ENCODE peak calls at places on chromosome 5, in four cellular contexts. One of them, this sample, is unnamed.

GRCh38 chr5:172641359-172642045 is 439 bp downstream of the NEURL1B start:
- DNase-seq in H1: peak
- DNase-seq in K562: no peak
- DNase-seq in HCT116: no peak
- DNase-seq in this sample: no peak

GRCh38 chr5:145237843-145238242 is 597.3 kb downstream of the PRELID2 start:
- DNase-seq in HCT116: peak
- DNase-seq in H1: peak
- DNase-seq in K562: no peak
- DNase-seq in this sample: peak

GRCh38 chr5:40385544-40385943 is 294.2 kb upstream of the PTGER4 start:
- DNase-seq in H1: no peak
- DNase-seq in K562: no peak
- DNase-seq in HCT116: peak
- DNase-seq in this sample: no peak

GRCh38 chr5:13115476-13115875 is 829.0 kb downstream of the DNAH5 start:
- DNase-seq in K562: no peak
- DNase-seq in H1: no peak
- DNase-seq in HCT116: no peak
- DNase-seq in this sample: no peak

GRCh38 chr5:171162165-171162564 is 146.9 kb upstream of the TLX3 start:
- DNase-seq in HCT116: no peak
- DNase-seq in H1: peak
- DNase-seq in K562: no peak
- DNase-seq in this sample: no peak

GRCh38 chr5:115456056-115456455 is 88.5 kb downstream of the FEM1C start:
- DNase-seq in K562: no peak
- DNase-seq in HCT116: no peak
- DNase-seq in H1: no peak
- DNase-seq in this sample: no peak

GRCh38 chr5:68932830-68933434 is 160.9 kb upstream of the SLC30A5 start:
- DNase-seq in HCT116: peak
- DNase-seq in H1: peak
- DNase-seq in K562: no peak
- DNase-seq in this sample: no peak

GRCh38 chr5:167861134-167861930 is 430.1 kb upstream of the WWC1 start:
- DNase-seq in H1: peak
- DNase-seq in K562: no peak
- DNase-seq in HCT116: no peak
- DNase-seq in this sample: no peak

GRCh38 chr5:88724201-88724600 is 158.8 kb downstream of the MEF2C start:
- DNase-seq in H1: no peak
- DNase-seq in HCT116: peak
- DNase-seq in K562: no peak
- DNase-seq in this sample: no peak

GRCh38 chr5:10489810-10490426 is 48.2 kb downstream of the ROPN1L start:
- DNase-seq in H1: no peak
- DNase-seq in K562: no peak
- DNase-seq in HCT116: no peak
- DNase-seq in this sample: no peak

GRCh38 chr5:89769975-89770374 is 639.6 kb downstream of the CETN3 start:
- DNase-seq in HCT116: peak
- DNase-seq in H1: no peak
- DNase-seq in K562: no peak
- DNase-seq in this sample: no peak

GRCh38 chr5:1005362-1005851 is 3.2 kb upstream of the NKD2 start:
- DNase-seq in HCT116: no peak
- DNase-seq in K562: no peak
- DNase-seq in H1: peak
- DNase-seq in this sample: no peak

GRCh38 chr5:98339141-98339848 is 434.2 kb upstream of the RGMB start:
- DNase-seq in H1: no peak
- DNase-seq in K562: no peak
- DNase-seq in HCT116: no peak
- DNase-seq in this sample: no peak

GRCh38 chr5:176836811-176837706 is 26.7 kb downstream of the UNC5A start:
- DNase-seq in HCT116: no peak
- DNase-seq in H1: no peak
- DNase-seq in K562: no peak
- DNase-seq in this sample: no peak

GRCh38 chr5:127702434-127702833 is 757 bp upstream of the CCDC192 start:
- DNase-seq in H1: no peak
- DNase-seq in K562: no peak
- DNase-seq in HCT116: no peak
- DNase-seq in this sample: no peak

GRCh38 chr5:14400085-14400484 is 181.5 kb upstream of the OTULINL start:
- DNase-seq in HCT116: no peak
- DNase-seq in H1: no peak
- DNase-seq in K562: no peak
- DNase-seq in this sample: no peak

GRCh38 chr5:151223447-151224264 is at the start of gene CCDC69:
- DNase-seq in H1: peak
- DNase-seq in K562: peak
- DNase-seq in HCT116: peak
- DNase-seq in this sample: peak

GRCh38 chr5:111829701-111830100 is 72.7 kb upstream of the NREP start:
- DNase-seq in H1: no peak
- DNase-seq in K562: no peak
- DNase-seq in HCT116: no peak
- DNase-seq in this sample: no peak

GRCh38 chr5:6492934-6493333 is 44.3 kb downstream of the UBE2QL1 start:
- DNase-seq in K562: no peak
- DNase-seq in HCT116: no peak
- DNase-seq in H1: no peak
- DNase-seq in this sample: no peak

GRCh38 chr5:16864566-16864965 is 71.5 kb downstream of the MYO10 start:
- DNase-seq in HCT116: no peak
- DNase-seq in H1: no peak
- DNase-seq in K562: no peak
- DNase-seq in this sample: no peak

GRCh38 chr5:1364211-1364610 is 19.3 kb upstream of the CLPTM1L start:
- DNase-seq in HCT116: no peak
- DNase-seq in H1: no peak
- DNase-seq in K562: no peak
- DNase-seq in this sample: no peak

GRCh38 chr5:111144352-111144930 is 52.3 kb downstream of the WDR36 start:
- DNase-seq in H1: no peak
- DNase-seq in K562: no peak
- DNase-seq in HCT116: no peak
- DNase-seq in this sample: no peak

GRCh38 chr5:53262348-53262970 is 152.9 kb upstream of the MOCS2 start:
- DNase-seq in H1: no peak
- DNase-seq in K562: peak
- DNase-seq in HCT116: peak
- DNase-seq in this sample: peak

GRCh38 chr5:58184910-58185309 is 275.0 kb downstream of the PLK2 start:
- DNase-seq in K562: no peak
- DNase-seq in HCT116: no peak
- DNase-seq in H1: no peak
- DNase-seq in this sample: no peak

GRCh38 chr5:20231040-20231439 is 243.0 kb upstream of the CDH18 start:
- DNase-seq in K562: no peak
- DNase-seq in HCT116: no peak
- DNase-seq in H1: no peak
- DNase-seq in this sample: no peak

GRCh38 chr5:59660737-59661136 is 232.8 kb downstream of the PDE4D start:
- DNase-seq in HCT116: no peak
- DNase-seq in K562: no peak
- DNase-seq in H1: no peak
- DNase-seq in this sample: no peak

GRCh38 chr5:67305913-67306710 is 109.5 kb upstream of the CD180 start:
- DNase-seq in H1: no peak
- DNase-seq in HCT116: no peak
- DNase-seq in K562: no peak
- DNase-seq in this sample: no peak

GRCh38 chr5:15499528-15500325 is at the start of gene FBXL7:
- DNase-seq in K562: no peak
- DNase-seq in HCT116: no peak
- DNase-seq in H1: peak
- DNase-seq in this sample: peak

GRCh38 chr5:17367256-17367845 is 130.7 kb upstream of the TAF11L2 start:
- DNase-seq in K562: no peak
- DNase-seq in HCT116: no peak
- DNase-seq in H1: no peak
- DNase-seq in this sample: no peak

GRCh38 chr5:95954716-95955115 is 6.9 kb downstream of the ELL2 start:
- DNase-seq in K562: no peak
- DNase-seq in HCT116: no peak
- DNase-seq in H1: no peak
- DNase-seq in this sample: no peak

GRCh38 chr5:95957804-95958203 is 3.8 kb downstream of the ELL2 start:
- DNase-seq in HCT116: no peak
- DNase-seq in H1: no peak
- DNase-seq in K562: no peak
- DNase-seq in this sample: no peak

GRCh38 chr5:95958308-95959014 is 3.2 kb downstream of the ELL2 start:
- DNase-seq in H1: no peak
- DNase-seq in K562: no peak
- DNase-seq in HCT116: no peak
- DNase-seq in this sample: peak

GRCh38 chr5:95956900-95957293 is 4.8 kb downstream of the ELL2 start:
- DNase-seq in K562: no peak
- DNase-seq in HCT116: no peak
- DNase-seq in H1: no peak
- DNase-seq in this sample: no peak

DNA sequence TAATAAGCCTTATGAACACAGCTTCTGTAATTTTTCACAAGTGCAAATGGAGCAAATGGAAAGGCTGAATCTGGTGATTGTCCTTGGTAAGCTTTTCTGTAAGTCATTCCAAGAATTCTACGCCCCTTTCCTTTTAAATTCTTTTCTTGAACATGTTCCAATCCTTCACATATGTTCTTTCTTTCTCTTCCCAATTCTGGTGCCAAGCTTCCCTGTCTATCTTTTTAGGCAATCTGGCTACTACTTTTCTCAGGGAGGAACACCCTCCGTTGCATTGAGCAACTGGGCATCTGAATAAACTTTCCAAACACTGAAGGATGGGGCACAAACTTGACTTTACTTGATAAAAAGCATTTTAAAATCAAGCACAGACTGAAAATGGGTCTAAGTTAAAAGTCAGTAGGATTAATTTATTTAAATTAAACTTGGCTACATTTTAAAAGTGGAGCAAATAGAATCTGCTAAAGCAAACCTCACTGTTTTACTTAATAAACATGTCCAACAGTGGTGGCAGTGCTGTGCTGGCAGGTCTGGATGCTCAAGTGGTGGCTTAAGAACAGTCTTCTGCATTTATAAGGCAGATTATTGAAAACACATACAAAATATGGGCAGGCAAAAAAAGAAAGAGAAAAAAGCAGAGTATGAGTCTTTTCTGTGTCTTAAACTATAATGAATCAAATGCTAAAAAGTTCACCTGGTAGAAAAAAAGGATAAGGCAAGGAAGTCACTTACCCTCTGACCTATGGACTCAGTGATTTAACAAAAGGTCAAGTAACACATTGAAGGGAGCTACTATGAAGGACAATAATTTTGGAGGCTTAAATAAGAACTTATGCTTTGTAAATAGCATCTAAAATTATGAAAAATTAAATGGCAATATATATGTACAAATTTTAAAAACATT is 5.4 kb downstream of the ELL2 start:
- DNase-seq in H1: no peak
- DNase-seq in HCT116: no peak
- DNase-seq in K562: no peak
- DNase-seq in this sample: no peak
- TF ChIP-seq YY1 in H1: no peak
- TF ChIP-seq YY1 in HCT116: no peak
- TF ChIP-seq YY1 in K562: no peak
- TF ChIP-seq YY1 in this sample: no peak

GRCh38 chr5:131279209-131279608 is 15.4 kb downstream of the CDC42SE2 start:
- DNase-seq in H1: no peak
- DNase-seq in HCT116: no peak
- DNase-seq in K562: no peak
- DNase-seq in this sample: no peak

GRCh38 chr5:131280417-131280816 is 16.6 kb downstream of the CDC42SE2 start:
- DNase-seq in H1: no peak
- DNase-seq in K562: no peak
- DNase-seq in HCT116: no peak
- DNase-seq in this sample: no peak

GRCh38 chr5:131282235-131282634 is 18.4 kb downstream of the CDC42SE2 start:
- DNase-seq in K562: no peak
- DNase-seq in H1: no peak
- DNase-seq in HCT116: no peak
- DNase-seq in this sample: no peak

GRCh38 chr5:131281868-131282234 is 18.0 kb downstream of the CDC42SE2 start:
- DNase-seq in HCT116: no peak
- DNase-seq in H1: no peak
- DNase-seq in K562: no peak
- DNase-seq in this sample: no peak

GRCh38 chr5:131281133-131281867 is 17.4 kb downstream of the CDC42SE2 start:
- DNase-seq in K562: no peak
- DNase-seq in H1: no peak
- DNase-seq in HCT116: no peak
- DNase-seq in this sample: peak
- TF ChIP-seq FOSL1 in K562: no peak
- TF ChIP-seq FOSL1 in H1: no peak
- TF ChIP-seq FOSL1 in HCT116: no peak
- TF ChIP-seq FOSL1 in this sample: no peak

DNA sequence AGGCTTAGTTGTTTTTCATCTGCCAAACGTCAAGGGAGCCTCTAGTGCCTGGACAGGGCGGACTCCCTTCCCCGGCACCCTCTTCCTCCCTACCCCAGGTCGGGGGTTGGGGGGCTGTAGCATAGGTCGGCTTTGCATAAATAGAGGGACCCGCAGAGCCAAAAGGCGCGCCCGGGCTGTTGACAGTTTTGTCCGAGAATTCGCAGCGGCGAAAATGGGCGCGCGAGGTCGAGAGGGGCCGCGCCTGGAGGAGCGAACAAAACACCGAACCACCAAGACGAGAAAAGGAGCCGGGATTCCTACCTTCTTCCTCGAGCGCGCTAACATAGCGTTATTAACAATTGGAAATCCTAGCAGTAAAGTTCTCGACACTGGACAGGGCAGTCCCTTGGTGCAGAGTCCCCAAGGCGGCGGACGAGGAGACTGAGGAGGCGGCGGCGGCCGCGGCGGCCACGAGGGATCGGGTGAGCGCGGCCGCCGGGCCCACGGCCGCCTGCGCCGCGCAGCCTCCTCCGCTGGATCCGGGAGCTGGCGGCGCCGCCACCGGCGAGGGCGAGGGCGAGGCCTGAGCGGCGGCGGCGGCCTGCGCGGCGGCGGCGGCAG is 1.8 kb downstream of the FOXD1 start:
- DNase-seq in K562: no peak
- DNase-seq in HCT116: no peak
- DNase-seq in H1: peak
- DNase-seq in this sample: no peak
- TF ChIP-seq YY1 in K562: no peak
- TF ChIP-seq YY1 in HCT116: no peak
- TF ChIP-seq YY1 in H1: no peak
- TF ChIP-seq YY1 in this sample: no peak

DNA sequence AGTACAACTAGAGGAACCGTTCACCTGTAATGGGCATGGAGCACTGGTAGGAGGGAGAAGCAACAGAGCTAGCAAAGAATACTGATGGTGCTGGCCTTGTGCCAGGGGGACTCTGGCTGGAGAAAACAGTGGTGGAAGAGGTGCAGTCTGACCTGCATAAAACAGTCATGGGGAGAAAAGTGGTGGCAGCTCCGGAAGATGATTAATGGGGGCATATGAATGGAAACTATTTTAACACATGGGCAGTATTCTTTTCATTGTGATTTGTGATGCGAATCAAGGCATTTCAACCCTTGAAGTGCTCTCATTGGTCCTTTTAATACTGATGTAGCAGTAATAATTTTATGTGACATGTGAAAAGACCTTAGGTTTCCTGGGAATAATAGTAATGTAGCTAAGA is 219.6 kb downstream of the ADAMTS6 start:
- DNase-seq in H1: no peak
- DNase-seq in K562: peak
- DNase-seq in HCT116: no peak
- DNase-seq in this sample: no peak
- TF ChIP-seq FOSL1 in H1: no peak
- TF ChIP-seq FOSL1 in K562: no peak
- TF ChIP-seq FOSL1 in HCT116: no peak
- TF ChIP-seq FOSL1 in this sample: no peak